ENCODE peak calls at places on chromosomes 7 and 10, in nine cellular contexts. H is MM.1S, Y is HCT116, I is neural progenitor cell, L is GM23338, F is GM23248, Z is OCI-LY7, P is hepatocyte, U is SK-N-SH. M is an unnamed sample.

GRCh38 chr7:74183653-74184450 is 9.7 kb downstream of the EIF4H start:
- DNase-seq in H (no peak), Y (no peak), I (peak; percentile 43), L (peak; percentile 69), F (peak; percentile 33), Z (peak; percentile 48), P (no peak), U (peak; percentile 49), M (peak; percentile 62)

GRCh38 chr7:96084880-96085551 is 236.9 kb downstream of the SLC25A13 start:
- DNase-seq in H (no peak), Y (no peak), I (no peak), L (no peak), F (peak; percentile 68), Z (no peak), P (no peak), U (no peak), M (peak; percentile 88)

GRCh38 chr7:70092314-70093303 is 494.3 kb downstream of the AUTS2 start:
- DNase-seq in H (no peak), Y (no peak), I (no peak), L (no peak), F (no peak), Z (no peak), P (peak; percentile 65), U (peak; percentile 70), M (no peak)

GRCh38 chr7:20219446-20220292 is 2.5 kb upstream of the MACC1 start:
- DNase-seq in H (peak; percentile 99), Y (no peak), I (no peak), L (peak; percentile 26), F (peak; percentile 71), Z (peak; percentile 83), P (peak; percentile 85), U (no peak), M (peak; percentile 90)

GRCh38 chr10:103451091-103451801 is 924 bp downstream of the CALHM2 start:
- DNase-seq in H (peak; percentile 64), Y (peak; percentile 73), I (no peak), L (no peak), F (peak; percentile 81), Z (no peak), P (no peak), U (peak; percentile 85), M (peak; percentile 87)

GRCh38 chr10:42954776-42955492 is 121.9 kb upstream of the RET start:
- DNase-seq in H (no peak), Y (no peak), I (no peak), L (no peak), F (no peak), Z (no peak), P (no peak), U (no peak), M (no peak)

GRCh38 chr10:22058195-22058594 is 54.7 kb upstream of the DNAJC1 start:
- DNase-seq in H (no peak), Y (no peak), I (no peak), L (no peak), F (no peak), Z (no peak), P (no peak), U (no peak), M (peak; percentile 47)

GRCh38 chr10:132292972-132293415 is 14.8 kb downstream of the STK32C start:
- DNase-seq in H (no peak), Y (no peak), I (no peak), L (no peak), F (no peak), Z (no peak), P (no peak), U (peak; percentile 92), M (no peak)

GRCh38 chr10:99941942-99942835 is 67.6 kb downstream of the DNMBP start:
- DNase-seq in H (no peak), Y (no peak), I (no peak), L (no peak), F (peak; percentile 35), Z (no peak), P (no peak), U (no peak), M (no peak)

GRCh38 chr7:18555120-18555519 is 59.6 kb downstream of the HDAC9 start:
- DNase-seq in H (no peak), Y (no peak), I (no peak), L (no peak), F (peak; percentile 45), Z (no peak), P (no peak), U (no peak), M (no peak)

GRCh38 chr7:18552311-18552916 is 56.9 kb downstream of the HDAC9 start:
- DNase-seq in H (no peak), Y (no peak), I (no peak), L (no peak), F (peak; percentile 4), Z (no peak), P (no peak), U (no peak), M (peak; percentile 20)

GRCh38 chr7:18550574-18550973 is 55.0 kb downstream of the HDAC9 start:
- DNase-seq in H (no peak), Y (no peak), I (no peak), L (peak; percentile 37), F (no peak), Z (no peak), P (no peak), U (no peak), M (no peak)

GRCh38 chr7:18553585-18554055 is 58.1 kb downstream of the HDAC9 start:
- DNase-seq in H (no peak), Y (no peak), I (no peak), L (no peak), F (no peak), Z (no peak), P (no peak), U (peak; percentile 47), M (no peak)

GRCh38 chr7:18552943-18553584 is 57.5 kb downstream of the HDAC9 start:
- DNase-seq in H (no peak), Y (no peak), I (no peak), L (no peak), F (no peak), Z (peak; percentile 54), P (no peak), U (peak; percentile 41), M (peak; percentile 80)
- TF ChIP-seq EZH2phosphoT487 in H (no peak), Y (no peak), I (no peak), L (no peak), F (no peak), Z (no peak), P (no peak), U (no peak), M (no peak)

GRCh38 chr7:76346097-76346496 is 12.7 kb downstream of the YWHAG start:
- DNase-seq in H (no peak), Y (no peak), I (no peak), L (no peak), F (no peak), Z (no peak), P (peak; percentile 70), U (no peak), M (no peak)
- H3K4me1 ChIP-seq in H (no peaks in the 10 kb centered on the region), Y (peaks cover 25% of the 10 kb centered on the region), I (peaks cover 7% of the 10 kb centered on the region), L (peaks cover 7% of the 10 kb centered on the region), F (peaks cover 16% of the 10 kb centered on the region), Z (no peaks in the 10 kb centered on the region), P (peaks cover 8% of the 10 kb centered on the region), U (peaks cover 10% of the 10 kb centered on the region), M (peaks cover 8% of the 10 kb centered on the region)

DNA sequence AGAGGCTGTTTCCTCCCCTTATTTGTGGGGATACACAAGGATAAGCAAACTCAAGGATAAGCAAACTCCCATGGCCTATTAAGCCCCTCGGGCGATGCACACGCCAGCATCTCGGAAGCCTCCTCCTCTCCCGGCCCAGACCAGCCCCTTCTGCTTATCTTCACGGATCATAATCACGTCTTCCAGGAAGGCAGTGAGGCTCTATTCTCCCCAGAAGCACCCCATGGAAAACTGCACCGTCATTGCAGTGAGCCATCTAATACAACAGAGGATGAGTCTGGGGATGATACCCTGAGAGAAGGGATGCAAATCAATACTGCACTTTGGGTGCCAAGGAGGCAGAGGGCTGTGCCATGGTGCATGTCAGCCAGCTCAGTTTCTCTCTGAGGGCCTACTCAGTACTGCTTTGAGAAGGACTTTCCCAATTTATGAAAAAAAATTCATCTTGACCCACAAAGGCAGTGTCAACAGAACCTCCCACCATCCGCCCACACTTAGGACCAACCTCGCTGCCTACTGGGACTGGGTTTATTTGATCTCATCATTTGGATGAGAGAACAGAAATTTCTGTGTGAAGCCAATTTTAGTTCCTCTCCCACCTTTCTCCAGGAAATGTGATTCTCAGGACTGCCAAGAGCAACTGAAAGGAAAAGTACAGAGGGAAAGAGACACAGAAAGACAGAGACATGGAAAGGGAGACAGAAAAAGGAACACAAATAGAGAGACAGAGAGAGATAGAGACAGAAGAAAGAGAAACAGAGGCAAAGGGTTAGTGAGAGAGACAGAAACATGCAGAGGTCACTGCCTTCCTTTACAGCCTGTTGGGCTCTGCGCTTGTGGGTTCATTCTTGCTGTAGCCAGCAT is 22.0 kb downstream of the TMEM273 start:
- DNase-seq in H (no peak), Y (no peak), I (no peak), L (no peak), F (no peak), Z (no peak), P (no peak), U (no peak), M (no peak)
- TF ChIP-seq EZH2phosphoT487 in H (no peak), Y (no peak), I (no peak), L (no peak), F (no peak), Z (no peak), P (no peak), U (no peak), M (no peak)

DNA sequence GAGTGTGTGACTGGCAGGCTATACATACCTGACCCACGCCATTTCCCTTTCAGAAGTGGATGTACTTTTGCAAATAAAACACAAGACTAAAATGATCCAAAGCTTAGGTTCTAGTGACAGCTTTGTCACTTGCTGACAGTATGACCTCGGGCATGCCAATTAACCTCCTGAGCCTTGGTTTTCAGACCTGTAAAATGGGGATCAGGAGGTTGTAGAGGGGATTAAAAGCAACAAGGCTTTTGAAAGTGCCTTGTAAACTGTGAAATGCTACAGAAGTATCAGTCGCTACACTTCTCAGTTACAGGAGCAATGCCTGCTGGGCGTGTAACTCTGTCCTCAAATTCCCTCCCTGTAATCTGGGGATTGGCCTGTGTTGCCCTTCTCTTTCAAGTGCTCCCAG is 8.7 kb upstream of the GRB10 start:
- DNase-seq in H (no peak), Y (no peak), I (peak; percentile 21), L (no peak), F (no peak), Z (no peak), P (no peak), U (no peak), M (no peak)
- H3K4me1 ChIP-seq in H (no peaks in the 10 kb centered on the region), Y (peaks cover 11% of the 10 kb centered on the region), I (peaks cover 27% of the 10 kb centered on the region), L (peaks cover 38% of the 10 kb centered on the region), F (peaks cover 18% of the 10 kb centered on the region), Z (no peaks in the 10 kb centered on the region), P (no peaks in the 10 kb centered on the region), U (peaks cover 7% of the 10 kb centered on the region), M (peaks cover 15% of the 10 kb centered on the region)

GRCh38 chr10:1047937-1048336 is 982 bp downstream of the IDI1 start:
- DNase-seq in H (peak; percentile 14), Y (no peak), I (peak; percentile 62), L (peak; percentile 39), F (peak; percentile 51), Z (peak; percentile 40), P (no peak), U (no peak), M (no peak)
- TF ChIP-seq EZH2phosphoT487 in H (no peak), Y (no peak), I (no peak), L (no peak), F (no peak), Z (no peak), P (no peak), U (no peak), M (no peak)

GRCh38 chr7:29116361-29116760 is 30.0 kb downstream of the CPVL start:
- DNase-seq in H (no peak), Y (no peak), I (no peak), L (no peak), F (no peak), Z (no peak), P (no peak), U (no peak), M (peak; percentile 51)
- H3K4me1 ChIP-seq in H (peaks cover 10% of the 10 kb centered on the region), Y (peaks cover 20% of the 10 kb centered on the region), I (peaks cover 16% of the 10 kb centered on the region), L (peaks cover 12% of the 10 kb centered on the region), F (no peaks in the 10 kb centered on the region), Z (no peaks in the 10 kb centered on the region), P (no peaks in the 10 kb centered on the region), U (no peaks in the 10 kb centered on the region), M (peaks cover 46% of the 10 kb centered on the region)